ENCODE peak calls at places on chromosomes 2 and 18, in ten cellular contexts. V is H1, I is suprapubic skin, L is HepG2, N is A549, R is SK-N-SH, Q is transverse colon, U is stomach, K is esophagus muscularis mucosa, Y is K562. H is an unnamed sample.

GRCh38 chr2:85861650-85862049 is 27.1 kb downstream of the ST3GAL5 start:
- DNase-seq in V (no peak), I (no peak), L (no peak), N (no peak), R (no peak), Q (no peak), U (no peak), K (no peak), Y (no peak), H (no peak)

GRCh38 chr2:26299488-26300092 is 46.4 kb upstream of the SELENOI start:
- DNase-seq in V (peak; percentile 58), I (no peak), L (peak; percentile 23), N (no peak), R (no peak), Q (peak; percentile 30), U (peak; percentile 41), K (no peak), Y (no peak), H (peak; percentile 20)

GRCh38 chr2:19746611-19747309 is 155.0 kb downstream of the TTC32 start:
- DNase-seq in V (peak; percentile 83), I (no peak), L (peak; percentile 19), N (peak; percentile 48), R (peak; percentile 77), Q (no peak), U (no peak), K (no peak), Y (peak; percentile 12), H (no peak)

GRCh38 chr18:3397786-3398185 is 52.2 kb upstream of the TGIF1 start:
- DNase-seq in V (no peak), I (no peak), L (no peak), N (no peak), R (no peak), Q (no peak), U (no peak), K (no peak), Y (no peak), H (no peak)

GRCh38 chr18:80249217-80250093 is 2.1 kb upstream of the PARD6G start:
- DNase-seq in V (no peak), I (no peak), L (no peak), N (no peak), R (no peak), Q (no peak), U (no peak), K (no peak), Y (no peak), H (no peak)

GRCh38 chr2:85398426-85399182 is 11.6 kb downstream of the CAPG start:
- DNase-seq in V (no peak), I (peak; percentile 60), L (no peak), N (no peak), R (no peak), Q (no peak), U (no peak), K (no peak), Y (no peak), H (no peak)

GRCh38 chr2:187451510-187451909 is 3.5 kb upstream of the CALCRL start:
- DNase-seq in V (no peak), I (no peak), L (no peak), N (no peak), R (no peak), Q (no peak), U (no peak), K (no peak), Y (no peak), H (no peak)

GRCh38 chr2:10497797-10498251 is 49.7 kb upstream of the ODC1 start:
- DNase-seq in V (peak; percentile 43), I (peak; percentile 79), L (peak; percentile 52), N (peak; percentile 85), R (peak; percentile 63), Q (peak; percentile 86), U (peak; percentile 83), K (no peak), Y (peak; percentile 73), H (no peak)

GRCh38 chr2:68556384-68556783 is 87.0 kb upstream of the PROKR1 start:
- DNase-seq in V (no peak), I (no peak), L (no peak), N (no peak), R (no peak), Q (no peak), U (no peak), K (no peak), Y (no peak), H (no peak)

GRCh38 chr2:10721344-10722251 is at the start of gene ATP6V1C2:
- DNase-seq in V (peak; percentile 78), I (no peak), L (no peak), N (no peak), R (peak; percentile 90), Q (peak; percentile 78), U (peak; percentile 78), K (no peak), Y (no peak), H (no peak)

GRCh38 chr2:117858892-117859531 is 44.5 kb downstream of the DDX18 start:
- DNase-seq in V (peak; percentile 67), I (no peak), L (no peak), N (no peak), R (no peak), Q (no peak), U (no peak), K (no peak), Y (no peak), H (no peak)

GRCh38 chr2:117856415-117857210 is 42.1 kb downstream of the DDX18 start:
- DNase-seq in V (peak; percentile 23), I (no peak), L (peak; percentile 67), N (peak; percentile 90), R (no peak), Q (no peak), U (no peak), K (no peak), Y (no peak), H (no peak)

GRCh38 chr2:117859924-117860647 is 45.6 kb downstream of the DDX18 start:
- DNase-seq in V (no peak), I (no peak), L (no peak), N (no peak), R (peak; percentile 26), Q (no peak), U (no peak), K (no peak), Y (no peak), H (no peak)

GRCh38 chr2:117859532-117859911 is 45.0 kb downstream of the DDX18 start:
- DNase-seq in V (no peak), I (no peak), L (no peak), N (no peak), R (no peak), Q (no peak), U (no peak), K (no peak), Y (no peak), H (no peak)

DNA sequence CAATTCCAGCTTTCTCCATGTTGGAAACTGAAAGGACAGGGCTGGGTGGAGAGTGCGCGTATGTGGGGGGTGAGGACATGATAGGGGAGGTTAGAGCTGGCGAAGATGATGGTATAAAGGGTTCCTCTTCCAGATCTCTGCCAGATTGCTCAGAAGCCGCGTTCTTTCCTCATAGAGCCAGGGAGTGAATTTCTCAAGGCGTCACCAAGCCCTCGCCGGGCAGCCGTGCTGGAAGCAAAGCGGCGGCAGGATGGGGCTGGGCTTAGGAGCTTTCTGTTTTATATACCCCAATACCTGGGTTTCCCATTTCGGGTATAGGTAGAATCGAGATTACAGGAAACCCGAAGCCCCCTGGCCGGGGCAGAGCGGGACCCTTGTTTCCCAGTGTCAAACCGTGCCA is 43.8 kb downstream of the DDX18 start:
- DNase-seq in V (no peak), I (no peak), L (no peak), N (no peak), R (no peak), Q (no peak), U (no peak), K (no peak), Y (no peak), H (no peak)
- TF ChIP-seq EP300 in V (no peak), I (no peak), L (no peak), N (no peak), R (no peak), Q (no peak), U (no peak), K (no peak), Y (no peak), H (no peak)

DNA sequence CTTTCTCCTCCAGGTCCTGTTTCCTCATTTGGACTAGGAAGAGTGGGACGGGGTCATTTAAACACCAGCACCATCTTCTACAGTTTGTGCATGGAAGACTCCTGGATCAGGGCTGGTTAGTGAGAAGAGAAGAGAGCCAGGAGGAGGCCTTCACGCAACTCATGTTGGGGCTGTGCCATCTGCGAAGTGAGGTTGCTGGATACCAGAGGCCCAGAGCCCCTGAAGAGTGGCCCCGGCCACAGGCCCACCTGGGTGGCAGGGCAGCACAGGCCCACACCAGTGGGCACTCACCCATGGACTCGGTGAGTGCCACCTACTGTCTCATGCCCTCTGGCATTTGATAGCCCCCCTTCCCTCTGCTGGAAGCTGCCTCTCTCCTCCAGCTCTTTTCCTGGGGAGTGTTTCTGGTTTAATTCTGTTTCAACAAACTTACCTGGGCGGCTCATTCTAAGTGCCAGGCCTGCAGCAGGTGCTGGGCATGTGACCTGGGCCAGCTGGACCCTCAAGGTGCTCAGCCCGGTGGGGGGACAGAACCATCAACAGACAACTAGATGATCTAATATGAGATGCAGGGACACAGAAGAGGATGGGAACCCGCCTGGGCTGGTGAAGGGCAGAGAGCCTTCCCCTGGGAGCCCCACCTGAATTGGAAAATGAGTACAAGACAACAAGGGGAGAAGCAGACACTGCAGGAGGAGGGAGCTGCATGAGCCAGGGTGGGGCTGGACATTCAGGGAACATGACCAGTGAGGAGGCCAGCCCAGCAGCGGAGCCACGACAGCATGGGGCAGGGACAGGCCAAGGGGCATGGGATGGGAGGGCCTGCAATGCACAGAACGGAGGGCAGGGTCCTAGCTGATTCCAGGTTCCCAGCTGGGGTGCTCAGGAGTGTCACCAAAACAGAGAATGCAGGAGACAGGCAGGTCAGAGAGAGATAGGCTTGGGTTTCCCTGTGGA is 70.6 kb downstream of the MARCO start:
- DNase-seq in V (peak; percentile 39), I (no peak), L (no peak), N (no peak), R (no peak), Q (no peak), U (no peak), K (no peak), Y (no peak), H (no peak)
- H3K27ac ChIP-seq in V (no peak overlapping the region), I (no peak overlapping the region), L (no peak overlapping the region), N (no peak overlapping the region), R (no peak overlapping the region), Q (no peak overlapping the region), U (no peak overlapping the region), K (no peak overlapping the region), Y (no peak overlapping the region), H (no peak overlapping the region)

GRCh38 chr2:234395801-234396478 is 100.9 kb downstream of the ARL4C start:
- DNase-seq in V (no peak), I (no peak), L (no peak), N (no peak), R (peak; percentile 67), Q (no peak), U (no peak), K (no peak), Y (no peak), H (no peak)
- TF ChIP-seq EP300 in V (no peak), I (no peak), L (no peak), N (no peak), R (no peak), Q (no peak), U (no peak), K (no peak), Y (no peak), H (no peak)

GRCh38 chr2:42147641-42148274 is 21.4 kb upstream of the EML4 start:
- DNase-seq in V (no peak), I (no peak), L (peak; percentile 44), N (no peak), R (peak; percentile 71), Q (no peak), U (no peak), K (no peak), Y (no peak), H (no peak)
- H3K27ac ChIP-seq in V (no peak overlapping the region), I (peak overlapping the region; percentile 73), L (peak overlapping the region; percentile 50), N (peak overlapping the region; percentile 4), R (peak overlapping the region; percentile 27), Q (peak overlapping the region; percentile 54), U (peak overlapping the region; percentile 36), K (no peak overlapping the region), Y (no peak overlapping the region), H (no peak overlapping the region)

GRCh38 chr2:113324684-113325160 is 46.0 kb upstream of the PAX8 start:
- DNase-seq in V (peak; percentile 68), I (no peak), L (no peak), N (peak; percentile 85), R (peak; percentile 93), Q (peak; percentile 58), U (peak; percentile 50), K (no peak), Y (peak; percentile 64), H (peak; percentile 8)
- TF ChIP-seq EP300 in V (no peak), I (no peak), L (no peak), N (no peak), R (no peak), Q (no peak), U (no peak), K (no peak), Y (no peak), H (no peak)

H was measured in tibial nerve.